ENCODE peak calls at places on chromosomes 7 and 10, in four cellular contexts. G is lung, U is mammary epithelial cell, H is adrenal gland. Y is an unnamed sample. For H3K36me3, the result is how much of the 10 kb centered on the place peaks cover.

GRCh38 chr10:62582098-62582705 is 208.0 kb downstream of the ZNF365 start:
- DNase-seq in G (no peak), H (no peak), U (no peak), Y (no peak)

GRCh38 chr10:372566-372965 is 237.3 kb downstream of the ZMYND11 start:
- DNase-seq in G (no peak), H (no peak), U (no peak), Y (no peak)

GRCh38 chr7:114217026-114217425 is 197.6 kb upstream of the FOXP2 start:
- DNase-seq in H (no peak), U (no peak), G (no peak), Y (no peak)

GRCh38 chr7:141754939-141755338 is 9.0 kb upstream of the TAS2R3 start:
- DNase-seq in U (peak), H (no peak), G (no peak), Y (no peak)

GRCh38 chr7:130345106-130345505 is 490 bp downstream of the CPA5 start:
- DNase-seq in H (no peak), U (no peak), G (no peak), Y (no peak)

GRCh38 chr10:17120711-17121110 is 8.9 kb downstream of the CUBN start:
- DNase-seq in G (no peak), H (peak), U (no peak), Y (no peak)

GRCh38 chr10:15238553-15239335 is 70.3 kb upstream of the NMT2 start:
- DNase-seq in G (no peak), U (no peak), H (no peak), Y (peak)

GRCh38 chr10:95547197-95547596 is 14.0 kb downstream of the SORBS1 start:
- DNase-seq in H (no peak), G (no peak), U (no peak), Y (no peak)

GRCh38 chr10:16599662-16600061 is 78.0 kb upstream of the C1QL3 start:
- DNase-seq in G (no peak), H (no peak), U (no peak), Y (no peak)

GRCh38 chr10:4068255-4069028 is 283.4 kb upstream of the KLF6 start:
- DNase-seq in U (peak), H (no peak), G (no peak), Y (no peak)

GRCh38 chr10:79422178-79422892 is 23.1 kb downstream of the ZCCHC24 start:
- DNase-seq in G (no peak), U (no peak), H (no peak), Y (peak)

GRCh38 chr10:11986593-11987216 is 55.9 kb downstream of the UPF2 start:
- DNase-seq in H (peak), G (peak), U (peak), Y (peak)

GRCh38 chr10:94076325-94076841 is 82.7 kb downstream of the PLCE1 start:
- DNase-seq in H (peak), U (no peak), G (no peak), Y (peak)

GRCh38 chr10:50251309-50251850 is at the start of gene ASAH2:
- DNase-seq in H (no peak), G (no peak), U (no peak), Y (no peak)
- H3K27ac ChIP-seq in H (no peak), G (no peak), U (no peak), Y (no peak)

GRCh38 chr10:78028438-78029293 is 649 bp downstream of the POLR3A start:
- DNase-seq in H (peak), U (peak), G (no peak), Y (peak)

GRCh38 chr10:78029294-78030226 is at the start of gene POLR3A:
- DNase-seq in G (peak), U (peak), H (peak), Y (peak)

GRCh38 chr10:78025685-78026364 is 3.5 kb downstream of the POLR3A start:
- DNase-seq in G (no peak), H (no peak), U (peak), Y (peak)

GRCh38 chr10:78021201-78021600 is 8.1 kb downstream of the POLR3A start:
- DNase-seq in H (no peak), U (no peak), G (no peak), Y (no peak)

GRCh38 chr10:78023741-78024140 is 5.6 kb downstream of the POLR3A start:
- DNase-seq in H (no peak), G (no peak), U (no peak), Y (no peak)
- H3K36me3 ChIP-seq in H (half or more), G (under half), U (under half), Y (half or more)

GRCh38 chr7:158569858-158570239 is 17.8 kb downstream of the PTPRN2 start:
- DNase-seq in U (no peak), H (no peak), G (no peak), Y (no peak)

GRCh38 chr7:158570449-158571170 is 17.0 kb downstream of the PTPRN2 start:
- DNase-seq in G (no peak), U (no peak), H (no peak), Y (no peak)

GRCh38 chr7:158574308-158575036 is 13.2 kb downstream of the PTPRN2 start:
- DNase-seq in U (no peak), H (no peak), G (no peak), Y (no peak)

GRCh38 chr7:158573310-158573709 is 14.3 kb downstream of the PTPRN2 start:
- DNase-seq in H (no peak), U (no peak), G (no peak), Y (no peak)

DNA sequence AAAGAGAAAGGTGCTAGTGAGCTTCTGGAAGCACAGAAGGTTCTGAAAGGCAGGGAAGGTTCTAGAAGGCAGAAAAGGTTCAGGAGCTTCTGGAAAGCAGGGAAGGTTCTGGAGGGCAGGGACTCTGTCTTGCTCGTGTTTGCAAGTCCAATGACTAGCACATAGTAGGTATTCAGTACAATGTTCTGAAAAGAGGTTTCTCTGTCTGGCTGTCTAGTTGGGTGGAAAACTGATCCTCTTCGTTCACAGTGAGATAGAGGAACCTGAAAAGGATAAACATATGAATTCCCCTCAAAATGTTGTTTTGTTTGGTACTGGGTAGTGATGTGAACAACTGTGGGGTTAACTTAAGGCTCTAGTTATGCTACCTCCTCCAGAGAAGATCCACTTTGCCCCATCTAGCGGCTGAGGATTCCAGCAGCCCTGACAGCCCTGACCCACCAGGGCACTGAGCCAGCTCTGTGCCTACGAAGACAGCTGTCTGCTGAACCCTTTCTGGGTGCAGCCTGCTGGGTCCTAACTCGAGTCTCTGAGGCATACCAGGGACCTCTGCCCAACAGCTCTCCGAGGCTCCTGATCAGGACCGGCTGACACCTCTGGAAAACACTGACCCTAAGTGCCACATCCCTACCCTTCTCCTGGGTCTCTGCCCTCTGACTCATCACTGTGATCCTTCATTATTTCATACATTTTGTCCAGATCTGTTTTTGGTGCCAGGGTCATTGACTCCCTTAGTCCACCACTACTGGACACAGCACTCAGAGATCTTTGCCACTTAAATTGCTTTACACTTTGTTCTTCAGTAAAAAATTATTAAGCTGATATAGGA is 15.4 kb downstream of the PTPRN2 start:
- DNase-seq in H (peak), U (no peak), G (no peak), Y (no peak)
- TF ChIP-seq CTCF in H (no peak), U (no peak), G (no peak), Y (peak)

GRCh38 chr10:124639646-124640045 is 104.5 kb downstream of the FAM53B start:
- DNase-seq in H (no peak), U (no peak), G (no peak), Y (no peak)
- H3K27ac ChIP-seq in H (peak), U (no peak), G (no peak), Y (no peak)

GRCh38 chr10:116961305-116962251 is 43.4 kb downstream of the SHTN1 start:
- DNase-seq in U (no peak), H (no peak), G (no peak), Y (no peak)
- H3K36me3 ChIP-seq in U (under half), H (under half), G (under half), Y (under half)

GRCh38 chr7:146096994-146097393 is 19.6 kb upstream of the CNTNAP2 start:
- DNase-seq in G (no peak), H (no peak), U (no peak), Y (no peak)
- TF ChIP-seq CTCF in G (no peak), H (no peak), U (no peak), Y (peak)

DNA sequence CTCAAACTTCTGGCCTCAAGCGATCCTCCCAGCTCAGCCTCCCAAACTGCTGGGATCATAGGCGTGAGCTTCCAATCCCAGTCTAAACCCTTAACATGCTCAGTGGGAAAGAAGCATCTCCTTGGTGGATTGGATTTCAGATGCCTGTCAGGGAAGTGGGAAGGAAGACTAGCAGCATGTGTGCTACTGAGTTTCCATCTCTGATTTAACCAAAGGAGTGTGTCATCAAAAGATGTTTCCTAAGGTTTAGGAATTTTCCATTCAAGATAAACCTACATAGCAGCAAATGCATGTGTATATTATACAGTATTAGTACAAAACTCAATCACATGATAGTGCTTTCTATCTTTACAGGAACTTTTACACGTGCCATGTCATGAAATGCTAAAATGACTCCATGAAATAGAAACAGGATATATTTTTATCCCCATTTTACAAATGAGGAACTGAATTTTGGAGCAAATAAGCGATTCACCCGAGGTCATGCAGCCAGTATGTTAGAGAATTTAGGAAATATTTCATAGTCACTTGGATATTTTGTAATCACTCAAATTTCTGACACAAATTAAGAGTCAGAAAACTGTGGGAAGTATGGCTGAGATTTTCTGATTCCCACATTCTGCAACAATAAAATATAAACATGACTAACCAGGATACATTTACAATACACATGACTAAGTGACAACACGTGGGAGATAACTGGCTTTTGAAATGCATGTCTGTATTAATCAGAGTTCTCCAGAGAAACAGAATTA is 11.5 kb upstream of the TMEM26 start:
- DNase-seq in G (no peak), U (peak), H (no peak), Y (peak)
- H3K27ac ChIP-seq in G (no peak), U (no peak), H (no peak), Y (peak)

GRCh38 chr7:70654146-70654545 is 477.8 kb upstream of the GALNT17 start:
- DNase-seq in G (no peak), U (no peak), H (no peak), Y (no peak)
- H3K36me3 ChIP-seq in G (under half), U (under half), H (under half), Y (under half)